ENCODE peak calls at places on chromosomes 7 and 10, in six cellular contexts. T is prostate gland, E is brain microvascular endothelial cell, J is cardiac muscle cell, M is stomach, D is HCT116. O is an unnamed sample.

GRCh38 chr7:56009695-56010094 is 41.5 kb downstream of the PSPH start:
- DNase-seq in M (peak; percentile 65), J (no peak), E (no peak), D (no peak), T (peak; percentile 88), O (peak; percentile 44)

GRCh38 chr7:39451901-39452300 is 114.3 kb upstream of the YAE1 start:
- DNase-seq in E (no peak), M (no peak), D (no peak), T (no peak), J (peak; percentile 66), O (no peak)

GRCh38 chr10:33492914-33493313 is 158.4 kb upstream of the NRP1 start:
- DNase-seq in J (no peak), D (no peak), M (no peak), E (no peak), T (no peak), O (no peak)

GRCh38 chr7:148108381-148108780 is 482.2 kb upstream of the C7orf33 start:
- DNase-seq in M (no peak), J (no peak), T (no peak), D (no peak), E (no peak), O (no peak)

GRCh38 chr7:137036768-137037167 is 168.3 kb downstream of the CHRM2 start:
- DNase-seq in D (no peak), J (no peak), E (no peak), M (no peak), T (no peak), O (no peak)

GRCh38 chr10:80187465-80188409 is 17.6 kb downstream of the ANXA11 start:
- DNase-seq in M (peak; percentile 62), E (no peak), J (no peak), D (no peak), T (peak; percentile 55), O (no peak)

GRCh38 chr10:111648046-111648445 is 535.5 kb downstream of the GPAM start:
- DNase-seq in T (no peak), E (no peak), J (no peak), M (no peak), D (no peak), O (peak; percentile 33)

GRCh38 chr10:43221419-43222293 is 45.2 kb downstream of the RASGEF1A start:
- DNase-seq in M (no peak), T (no peak), J (peak; percentile 46), D (no peak), E (no peak), O (no peak)

GRCh38 chr7:112869111-112869774 is 79.0 kb upstream of the TMEM168 start:
- DNase-seq in E (peak; percentile 37), D (peak; percentile 41), M (peak; percentile 34), T (no peak), J (no peak), O (peak; percentile 34)

GRCh38 chr10:129896231-129897150 is 67.6 kb downstream of the EBF3 start:
- DNase-seq in J (no peak), D (no peak), T (no peak), M (no peak), E (no peak), O (no peak)

GRCh38 chr10:122301055-122301810 is 30.1 kb downstream of the BTBD16 start:
- DNase-seq in J (no peak), D (no peak), T (no peak), E (peak; percentile 71), M (no peak), O (peak; percentile 81)

GRCh38 chr7:78346824-78347223 is 548.3 kb downstream of the PHTF2 start:
- DNase-seq in T (no peak), D (no peak), E (no peak), M (no peak), J (no peak), O (no peak)

GRCh38 chr7:112420236-112420945 is 29.9 kb upstream of the IFRD1 start:
- DNase-seq in E (no peak), T (peak; percentile 68), M (no peak), D (no peak), J (no peak), O (peak; percentile 69)

GRCh38 chr7:119545118-119545517 is 727.9 kb upstream of the KCND2 start:
- DNase-seq in E (peak; percentile 42), M (no peak), J (no peak), T (no peak), D (peak; percentile 51), O (peak; percentile 63)

GRCh38 chr10:38147686-38148085 is 53.5 kb downstream of the ZNF37A start:
- DNase-seq in D (no peak), T (no peak), J (no peak), E (no peak), M (no peak), O (no peak)

GRCh38 chr10:79431891-79432831 is 13.3 kb downstream of the ZCCHC24 start:
- DNase-seq in D (no peak), T (no peak), J (no peak), M (no peak), E (no peak), O (no peak)

GRCh38 chr10:25209618-25210017 is 34.8 kb downstream of the GPR158 start:
- DNase-seq in J (no peak), E (no peak), D (no peak), T (no peak), M (no peak), O (no peak)

GRCh38 chr7:157576415-157576814 is 239.6 kb downstream of the DNAJB6 start:
- DNase-seq in M (no peak), T (no peak), E (no peak), D (no peak), J (no peak), O (no peak)

GRCh38 chr7:131302453-131302852 is 25.2 kb upstream of the MKLN1 start:
- DNase-seq in E (no peak), J (no peak), T (no peak), M (peak; percentile 34), D (no peak), O (no peak)

GRCh38 chr7:118072893-118073674 is 110.9 kb upstream of the LSM8 start:
- DNase-seq in D (no peak), J (no peak), T (peak; percentile 17), E (no peak), M (no peak), O (no peak)

GRCh38 chr10:12633776-12634390 is 284.5 kb downstream of the CAMK1D start:
- DNase-seq in T (no peak), J (no peak), E (no peak), M (no peak), D (no peak), O (no peak)

GRCh38 chr10:106925187-106925586 is 239.3 kb downstream of the SORCS1 start:
- DNase-seq in D (no peak), M (no peak), J (peak; percentile 55), E (no peak), T (no peak), O (no peak)

GRCh38 chr7:90686146-90686545 is 90.0 kb downstream of the CDK14 start:
- DNase-seq in J (no peak), M (no peak), E (no peak), D (no peak), T (no peak), O (no peak)

GRCh38 chr7:131570401-131570800 is 14.0 kb upstream of the PODXL start:
- DNase-seq in T (no peak), E (no peak), J (no peak), M (no peak), D (no peak), O (no peak)

GRCh38 chr7:47947355-47947749 is 914 bp downstream of the PKD1L1 start:
- DNase-seq in J (no peak), M (no peak), D (no peak), E (no peak), T (no peak), O (no peak)

GRCh38 chr7:151863386-151864079 is 13.4 kb downstream of the PRKAG2 start:
- DNase-seq in M (no peak), E (no peak), J (peak; percentile 19), D (no peak), T (no peak), O (no peak)

GRCh38 chr7:86149266-86149665 is 494.4 kb upstream of the GRM3 start:
- DNase-seq in T (no peak), E (no peak), J (peak; percentile 4), M (no peak), D (no peak), O (no peak)

GRCh38 chr7:31002256-31002655 is 38.5 kb downstream of the GHRHR start:
- DNase-seq in M (no peak), E (no peak), T (no peak), J (no peak), D (no peak), O (peak; percentile 22)

GRCh38 chr7:22447008-22447407 is 53.0 kb downstream of the STEAP1B start:
- DNase-seq in T (no peak), E (no peak), J (no peak), M (no peak), D (no peak), O (no peak)

GRCh38 chr7:22443370-22444180 is 56.4 kb downstream of the STEAP1B start:
- DNase-seq in T (no peak), D (no peak), E (peak; percentile 65), M (no peak), J (no peak), O (peak; percentile 62)

GRCh38 chr7:22444181-22444966 is 55.6 kb downstream of the STEAP1B start:
- DNase-seq in E (no peak), M (peak; percentile 43), D (no peak), J (no peak), T (peak; percentile 43), O (no peak)

GRCh38 chr7:22445871-22446270 is 54.1 kb downstream of the STEAP1B start:
- DNase-seq in M (no peak), E (no peak), D (no peak), T (no peak), J (no peak), O (no peak)

GRCh38 chr7:22445140-22445722 is 54.8 kb downstream of the STEAP1B start:
- DNase-seq in M (peak; percentile 44), J (peak; percentile 61), E (no peak), D (no peak), T (peak; percentile 68), O (peak; percentile 31)
- H3K4me3 ChIP-seq in M (no peak overlapping the region), J (no peak overlapping the region), E (no peak overlapping the region), D (no peak overlapping the region), T (no peak overlapping the region), O (no peak overlapping the region)

GRCh38 chr10:105187243-105187642 is 546.2 kb downstream of the SORCS3 start:
- DNase-seq in M (no peak), E (no peak), T (no peak), D (no peak), J (no peak), O (peak; percentile 49)
- TF ChIP-seq CTCF in M (no peak), E (no peak), T (no peak), D (no peak), J (no peak), O (no peak)

DNA sequence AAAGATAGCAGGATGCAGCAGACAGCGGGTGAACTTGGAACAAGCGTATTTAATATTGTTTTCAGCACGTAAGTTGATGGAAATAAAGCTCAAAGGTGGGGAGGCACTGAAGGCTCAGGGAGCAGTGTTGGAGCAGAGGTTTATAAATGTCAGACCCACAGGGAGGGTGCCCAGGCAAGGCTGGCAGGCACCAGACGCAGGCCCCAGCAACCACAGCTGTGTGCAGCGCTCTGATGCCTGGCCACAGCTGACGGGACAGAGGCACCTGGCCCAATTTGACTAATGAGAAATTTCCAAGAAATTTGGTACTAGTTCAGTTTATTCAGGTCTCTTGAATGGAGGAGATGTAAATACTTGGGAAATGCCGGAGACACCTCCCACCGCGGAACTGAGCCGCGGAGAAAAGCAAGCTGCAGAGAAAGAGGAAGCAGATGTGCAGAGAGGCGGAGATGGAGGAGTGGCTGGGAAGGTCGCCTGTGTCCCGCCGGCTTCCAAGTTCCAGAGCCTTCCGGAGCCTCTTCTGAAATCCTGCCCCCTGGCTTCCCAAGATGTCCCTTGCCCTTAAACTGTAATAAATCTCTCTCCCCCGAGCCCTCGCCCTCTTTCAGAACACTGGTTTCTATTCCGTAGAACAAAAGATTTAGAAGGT is 38.3 kb upstream of the PLXNA4 start:
- DNase-seq in M (no peak), J (peak; percentile 31), T (no peak), E (no peak), D (no peak), O (peak; percentile 17)
- H3K4me3 ChIP-seq in M (peak overlapping the region; percentile 16), J (no peak overlapping the region), T (no peak overlapping the region), E (peak overlapping the region; percentile 32), D (no peak overlapping the region), O (peak overlapping the region; percentile 29)

GRCh38 chr7:46547044-46547443 is 626.0 kb upstream of the IGFBP3 start:
- DNase-seq in E (no peak), M (no peak), J (no peak), D (no peak), T (no peak), O (no peak)
- TF ChIP-seq CTCF in E (no peak), M (no peak), J (no peak), D (no peak), T (no peak), O (no peak)